ENCODE peak calls at places on chromosomes 2 and 18, in seven cellular contexts. A is dermis blood vessel endothelial cell, G is cardiac fibroblast, H is fibroblast of pulmonary artery, W is HFFc6, R is KBM-7, P is neural crest cell. V is an unnamed sample.

GRCh38 chr18:48545690-48546365 is 7.0 kb downstream of the CTIF start:
- DNase-seq in W (peak), P (peak), H (peak), G (peak), R (peak), A (peak), V (peak)

GRCh38 chr18:47754311-47755101 is 176.0 kb downstream of the SMAD2 start:
- DNase-seq in A (peak), H (peak), R (peak), P (peak), G (peak), W (no peak), V (peak)

GRCh38 chr2:207812058-207812857 is 42.6 kb upstream of the FZD5 start:
- DNase-seq in W (no peak), A (no peak), G (no peak), P (no peak), H (no peak), R (no peak), V (no peak)

GRCh38 chr18:400466-400865 is 100.0 kb downstream of the COLEC12 start:
- DNase-seq in A (no peak), H (peak), W (peak), G (peak), P (no peak), R (no peak), V (no peak)

GRCh38 chr2:1136071-1136470 is 185.4 kb downstream of the SNTG2 start:
- DNase-seq in W (no peak), A (no peak), P (no peak), H (no peak), G (peak), R (no peak), V (no peak)

GRCh38 chr2:70243804-70244584 is 4.4 kb downstream of the TIA1 start:
- DNase-seq in P (no peak), R (no peak), W (no peak), G (no peak), A (no peak), H (no peak), V (no peak)

GRCh38 chr2:68732036-68732435 is 2.6 kb upstream of the ARHGAP25 start:
- DNase-seq in R (peak), G (no peak), A (no peak), H (no peak), P (no peak), W (no peak), V (no peak)

GRCh38 chr2:126905991-126906390 is 7.3 kb downstream of the TEX51 start:
- DNase-seq in R (no peak), H (no peak), P (no peak), W (no peak), A (no peak), G (no peak), V (no peak)

GRCh38 chr2:96763511-96764252 is 3.0 kb downstream of the CNNM4 start:
- DNase-seq in W (peak), H (no peak), A (peak), R (peak), G (no peak), P (no peak), V (no peak)

GRCh38 chr18:36693931-36694661 is 134.7 kb downstream of the TPGS2 start:
- DNase-seq in P (no peak), G (no peak), H (no peak), R (no peak), A (no peak), W (peak), V (no peak)

GRCh38 chr2:143808166-143808565 is 678.9 kb downstream of the ARHGAP15 start:
- DNase-seq in P (no peak), A (no peak), H (no peak), W (no peak), G (no peak), R (no peak), V (no peak)

GRCh38 chr2:130819915-130820861 is 16.5 kb upstream of the ARHGEF4 start:
- DNase-seq in R (no peak), P (no peak), A (no peak), H (peak), G (no peak), W (no peak), V (no peak)

GRCh38 chr2:1770566-1771380 is 26.5 kb upstream of the PXDN start:
- DNase-seq in W (no peak), A (no peak), G (no peak), P (no peak), R (no peak), H (no peak), V (no peak)

GRCh38 chr18:26909599-26910290 is 44.2 kb upstream of the AQP4 start:
- DNase-seq in G (no peak), R (no peak), W (no peak), H (no peak), A (no peak), P (no peak), V (peak)

GRCh38 chr18:12769644-12770440 is 67.0 kb downstream of the PSMG2 start:
- DNase-seq in H (peak), W (no peak), A (no peak), P (no peak), G (no peak), R (no peak), V (no peak)

GRCh38 chr2:47868611-47869352 is 37.5 kb downstream of the FBXO11 start:
- DNase-seq in G (no peak), R (no peak), H (no peak), A (peak), P (no peak), W (no peak), V (no peak)

GRCh38 chr2:219541611-219542180 is 1.9 kb downstream of the CHPF start:
- DNase-seq in G (peak), A (peak), P (peak), H (peak), W (peak), R (peak), V (peak)

GRCh38 chr18:49619792-49620191 is 57.9 kb downstream of the LIPG start:
- DNase-seq in G (no peak), P (no peak), R (no peak), W (peak), A (no peak), H (no peak), V (no peak)